ENCODE peak calls at places on chromosomes 1 and 21, in ten cellular contexts. W is amniotic stem cell; U is HFFc6; A is GM04504; M is hippocampal formation; G is cardiac muscle cell; K is AG08396; O is heart right ventricle; C is stimulated activated CD4-positive, alpha-beta T cell treated with anti-CD3 and anti-CD28 coated beads, Interleukin-15, amount 100 ng/mL, for 1 hour; L is transverse colon. R is an unnamed sample.

GRCh38 chr1:75257424-75257823 is 123.2 kb downstream of the LHX8 start:
- DNase-seq in W (no peak), A (no peak), O (no peak), L (no peak), C (no peak), G (no peak), M (no peak), K (no peak), U (no peak), R (no peak)

GRCh38 chr1:172745014-172745413 is 86.1 kb downstream of the FASLG start:
- DNase-seq in U (peak), G (peak), K (peak), C (no peak), W (peak), M (no peak), L (peak), O (peak), A (peak), R (peak)

GRCh38 chr1:174964261-174964984 is 35.3 kb upstream of the CACYBP start:
- DNase-seq in U (no peak), G (peak), W (no peak), O (no peak), K (no peak), C (no peak), A (no peak), L (no peak), M (no peak), R (no peak)

GRCh38 chr1:72281637-72282270 is 585 bp downstream of the NEGR1 start:
- DNase-seq in L (no peak), A (no peak), K (no peak), U (no peak), W (no peak), C (no peak), M (peak), O (no peak), G (no peak), R (no peak)

GRCh38 chr1:177983824-177984528 is 14.1 kb upstream of the SEC16B start:
- DNase-seq in U (peak), M (peak), O (peak), L (peak), G (peak), C (no peak), K (peak), A (peak), W (peak), R (no peak)

GRCh38 chr1:12495725-12496124 is 122.3 kb downstream of the DHRS3 start:
- DNase-seq in K (no peak), U (no peak), C (no peak), O (no peak), G (no peak), L (no peak), W (no peak), M (no peak), A (no peak), R (no peak)

GRCh38 chr1:52662645-52663313 is 29.8 kb downstream of the SHISAL2A start:
- DNase-seq in L (no peak), K (no peak), U (peak), M (no peak), C (no peak), W (no peak), G (peak), A (peak), O (no peak), R (peak)

GRCh38 chr1:9890224-9890731 is 19.8 kb downstream of the CTNNBIP1 start:
- DNase-seq in O (peak), W (peak), G (peak), A (peak), U (peak), L (peak), M (no peak), K (peak), C (no peak), R (no peak)

GRCh38 chr1:67674260-67675011 is 10.6 kb upstream of the GADD45A start:
- DNase-seq in K (no peak), L (peak), G (peak), C (no peak), W (no peak), M (no peak), A (peak), O (peak), U (no peak), R (no peak)

GRCh38 chr1:16215882-16216753 is 3.7 kb upstream of the ARHGEF19 start:
- DNase-seq in L (peak), W (peak), G (peak), K (peak), U (peak), A (no peak), C (no peak), M (peak), O (peak), R (peak)

GRCh38 chr21:42071146-42071737 is at the start of gene UMODL1:
- DNase-seq in L (no peak), G (no peak), O (no peak), A (no peak), U (no peak), M (no peak), W (no peak), K (no peak), C (no peak), R (no peak)

GRCh38 chr1:159798893-159799292 is 3.3 kb upstream of the FCRL6 start:
- DNase-seq in A (peak), G (peak), K (peak), L (peak), M (peak), W (peak), O (peak), U (peak), C (no peak), R (peak)

GRCh38 chr1:209037064-209037463 is 546.5 kb upstream of the CAMK1G start:
- DNase-seq in O (no peak), A (no peak), K (no peak), W (no peak), G (no peak), U (no peak), L (no peak), M (no peak), C (no peak), R (no peak)

GRCh38 chr1:45669379-45669778 is 17.0 kb downstream of the GPBP1L1 start:
- DNase-seq in M (no peak), C (no peak), K (peak), W (no peak), O (no peak), L (no peak), U (peak), A (no peak), G (no peak), R (no peak)

GRCh38 chr1:229383961-229384360 is 41.1 kb upstream of the CCSAP start:
- DNase-seq in U (peak), K (no peak), M (no peak), L (no peak), O (no peak), A (no peak), C (no peak), W (no peak), G (no peak), R (no peak)

R was measured in HuH-7.